ENCODE peak calls at places on chromosomes 2 and 18, in ten cellular contexts. Z, F, Y, L, Q, S, P, T, M and C are unnamed samples.

GRCh38 chr2:203934006-203934632 is 2.4 kb upstream of the ICOS start:
- DNase-seq in L (no peak), F (no peak), M (no peak), S (no peak), Q (no peak), T (no peak), Y (no peak), Z (no peak), P (no peak), C (no peak)

GRCh38 chr18:74310411-74310810 is 5.2 kb upstream of the C18orf63 start:
- DNase-seq in Q (no peak), P (no peak), M (no peak), Z (no peak), S (peak), T (no peak), L (no peak), Y (no peak), F (peak), C (no peak)

GRCh38 chr2:176152350-176153181 is 1.2 kb downstream of the HOXD4 start:
- DNase-seq in F (no peak), Y (no peak), P (no peak), M (no peak), Z (no peak), L (no peak), T (no peak), S (no peak), Q (no peak), C (no peak)

GRCh38 chr2:30664761-30665358 is 142.4 kb downstream of the CAPN13 start:
- DNase-seq in F (peak), Q (peak), Z (no peak), S (peak), P (no peak), T (no peak), Y (peak), M (no peak), L (no peak), C (no peak)

GRCh38 chr2:85661139-85661858 is 6.7 kb downstream of the SFTPB start:
- DNase-seq in T (no peak), Z (no peak), M (no peak), P (no peak), Y (no peak), Q (no peak), S (no peak), L (no peak), F (no peak), C (no peak)

GRCh38 chr18:45825258-45825744 is at the start of gene SIGLEC15:
- DNase-seq in T (no peak), Z (no peak), Y (no peak), Q (peak), L (no peak), M (no peak), S (peak), P (no peak), F (peak), C (no peak)

GRCh38 chr2:173555833-173556232 is 201.2 kb downstream of the CDCA7 start:
- DNase-seq in P (no peak), Z (no peak), T (no peak), M (no peak), S (peak), Q (no peak), Y (no peak), F (no peak), L (no peak), C (no peak)

GRCh38 chr2:63023444-63023843 is 27.2 kb upstream of the OTX1 start:
- DNase-seq in L (no peak), Y (no peak), P (no peak), F (peak), Z (no peak), M (no peak), Q (no peak), S (peak), T (no peak), C (no peak)

GRCh38 chr2:80437959-80438358 is 133.4 kb upstream of the LRRTM1 start:
- DNase-seq in F (no peak), Z (no peak), Q (no peak), L (no peak), Y (no peak), T (no peak), M (no peak), P (no peak), S (no peak), C (no peak)

GRCh38 chr2:48346124-48346536 is 183.8 kb upstream of the STON1 start:
- DNase-seq in M (peak), Q (no peak), Y (peak), L (no peak), T (peak), Z (no peak), F (peak), P (no peak), S (peak), C (no peak)

GRCh38 chr2:239629936-239630617 is 229.3 kb upstream of the HDAC4 start:
- DNase-seq in F (no peak), S (no peak), L (no peak), P (no peak), Q (no peak), Z (no peak), M (no peak), Y (no peak), T (no peak), C (no peak)

GRCh38 chr18:75228967-75229366 is 18.4 kb downstream of the TSHZ1 start:
- DNase-seq in Q (peak), Z (no peak), S (no peak), L (no peak), F (no peak), M (no peak), Y (no peak), P (no peak), T (no peak), C (no peak)

GRCh38 chr2:17590342-17590911 is 49.9 kb downstream of the VSNL1 start:
- DNase-seq in Q (no peak), M (no peak), S (no peak), T (no peak), Y (no peak), F (no peak), Z (no peak), L (no peak), P (no peak), C (no peak)

GRCh38 chr18:70827632-70828031 is 538.8 kb downstream of the SOCS6 start:
- DNase-seq in P (no peak), Z (no peak), F (no peak), S (no peak), L (no peak), Y (no peak), T (no peak), Q (no peak), M (no peak), C (no peak)

GRCh38 chr2:72991439-72991725 is 74.1 kb downstream of the EMX1 start:
- DNase-seq in T (no peak), Q (no peak), P (no peak), L (no peak), F (no peak), S (no peak), Y (no peak), M (no peak), Z (no peak), C (no peak)

GRCh38 chr2:173415663-173416469 is 61.2 kb downstream of the CDCA7 start:
- DNase-seq in P (no peak), F (no peak), T (no peak), Y (no peak), Q (no peak), M (no peak), Z (no peak), L (no peak), S (no peak), C (no peak)

GRCh38 chr2:79131687-79132086 is 11.4 kb downstream of the REG1A start:
- DNase-seq in M (no peak), P (no peak), Q (no peak), F (no peak), L (no peak), Y (no peak), S (no peak), T (no peak), Z (no peak), C (no peak)

GRCh38 chr2:22579341-22579740 is 805.6 kb upstream of the KLHL29 start:
- DNase-seq in S (no peak), Q (no peak), Y (no peak), L (no peak), P (no peak), M (no peak), Z (no peak), T (no peak), F (no peak), C (no peak)

GRCh38 chr2:53941749-53942148 is 29.0 kb downstream of the PSME4 start:
- DNase-seq in Y (no peak), L (no peak), Q (no peak), P (no peak), F (no peak), T (no peak), Z (no peak), S (no peak), M (no peak), C (no peak)

GRCh38 chr2:26925100-26925791 is 45.2 kb upstream of the MAPRE3 start:
- DNase-seq in L (no peak), Y (no peak), S (no peak), F (no peak), Q (no peak), T (no peak), M (no peak), P (no peak), Z (no peak), C (no peak)

GRCh38 chr2:66440011-66440542 is 5.2 kb downstream of the MEIS1 start:
- DNase-seq in Z (no peak), P (no peak), M (peak), S (peak), T (peak), Q (no peak), F (peak), L (no peak), Y (no peak), C (no peak)

GRCh38 chr18:34467059-34467458 is 242.3 kb upstream of the NOL4 start:
- DNase-seq in Z (no peak), M (no peak), Q (no peak), P (no peak), L (no peak), F (no peak), S (peak), T (no peak), Y (no peak), C (no peak)

GRCh38 chr2:167293172-167293781 is 405.0 kb downstream of the XIRP2 start:
- DNase-seq in M (peak), P (no peak), T (no peak), Y (no peak), F (no peak), Q (no peak), S (peak), L (no peak), Z (peak), C (no peak)

GRCh38 chr2:237818066-237818473 is 19.5 kb downstream of the RBM44 start:
- DNase-seq in T (no peak), F (peak), Y (peak), Q (no peak), Z (no peak), P (no peak), L (no peak), M (no peak), S (peak), C (no peak)

GRCh38 chr2:237022533-237022932 is 63.2 kb upstream of the COPS8 start:
- DNase-seq in P (no peak), Z (no peak), F (no peak), Y (no peak), L (no peak), S (no peak), Q (no peak), M (no peak), T (no peak), C (no peak)

GRCh38 chr2:64873472-64873924 is 115.7 kb upstream of the SLC1A4 start:
- DNase-seq in P (peak), S (peak), M (peak), Y (no peak), T (peak), F (peak), L (no peak), Z (peak), Q (peak), C (peak)

GRCh38 chr2:234269769-234270204 is 219.3 kb downstream of the SPP2 start:
- DNase-seq in F (peak), L (no peak), T (no peak), S (peak), P (no peak), Y (no peak), Q (no peak), Z (no peak), M (no peak), C (no peak)

GRCh38 chr2:128638311-128638710 is 319.6 kb upstream of the HS6ST1 start:
- DNase-seq in L (no peak), M (no peak), Q (peak), P (no peak), S (no peak), Z (no peak), Y (no peak), F (no peak), T (no peak), C (no peak)

GRCh38 chr2:193523662-193524061 is 1328.9 kb upstream of the TMEFF2 start:
- DNase-seq in L (no peak), T (no peak), Q (no peak), F (no peak), Z (no peak), P (no peak), M (no peak), Y (no peak), S (peak), C (no peak)

GRCh38 chr2:177076636-177077179 is 135.9 kb upstream of the HNRNPA3 start:
- DNase-seq in Q (no peak), M (no peak), S (no peak), T (no peak), Z (no peak), Y (no peak), P (no peak), L (no peak), F (no peak), C (no peak)

GRCh38 chr2:15714609-15715008 is 122.9 kb downstream of the DDX1 start:
- DNase-seq in L (no peak), Z (no peak), F (no peak), S (no peak), M (no peak), P (no peak), Q (no peak), Y (no peak), T (no peak), C (no peak)

GRCh38 chr18:73893879-73894278 is 253.8 kb downstream of the FBXO15 start:
- DNase-seq in L (no peak), M (no peak), Q (no peak), Y (no peak), S (no peak), T (no peak), P (no peak), F (no peak), Z (no peak), C (no peak)

GRCh38 chr2:26610504-26611335 is 30.4 kb downstream of the CIB4 start:
- DNase-seq in T (no peak), L (no peak), M (no peak), Y (no peak), S (no peak), P (no peak), F (no peak), Q (no peak), Z (no peak), C (no peak)

GRCh38 chr2:96895709-96896651 is 26.1 kb upstream of the SEMA4C start:
- DNase-seq in M (no peak), P (no peak), Z (no peak), F (no peak), T (no peak), S (no peak), Y (no peak), Q (no peak), L (peak), C (peak)

GRCh38 chr18:24917767-24918166 is 434.2 kb downstream of the ZNF521 start:
- DNase-seq in F (no peak), M (no peak), T (no peak), S (no peak), P (no peak), Y (no peak), Q (peak), L (no peak), Z (no peak), C (no peak)

GRCh38 chr2:240203842-240204270 is 63.4 kb upstream of the OTOS start:
- DNase-seq in Y (no peak), M (no peak), F (no peak), S (no peak), T (no peak), P (no peak), Z (no peak), Q (no peak), L (no peak), C (no peak)

GRCh38 chr18:11500153-11501122 is 109.0 kb upstream of the SLC35G4 start:
- DNase-seq in Z (peak), F (peak), Q (no peak), T (peak), L (no peak), Y (peak), S (peak), M (no peak), P (no peak), C (no peak)

GRCh38 chr2:153891061-153891460 is 19.3 kb downstream of the GALNT13 start:
- DNase-seq in Q (no peak), T (no peak), Z (no peak), Y (no peak), S (no peak), P (no peak), M (no peak), F (no peak), L (no peak), C (no peak)

GRCh38 chr18:59861963-59862819 is 37.6 kb upstream of the PMAIP1 start:
- DNase-seq in M (no peak), F (no peak), Z (no peak), S (no peak), P (no peak), L (no peak), Y (no peak), Q (no peak), T (no peak), C (no peak)